ENCODE peak calls at places on chromosomes 4 and X, in seven cellular contexts. Y is B cell; G is activated CD4-positive, alpha-beta T cell treated with anti-CD3 and anti-CD28 coated beads, Interleukin-2, amount 10 ng/mL, durations not matched to agents 7 days and 5 days; K is adrenal gland; P is H54; O is GM12865; B is NCI-H2029 treated with DMSO at 0.1 percent for 48 hours. S is an unnamed sample.

GRCh38 chrX:104347860-104348259 is 93.1 kb upstream of the ESX1 start:
- DNase-seq in B (no peak), G (no peak), O (no peak), P (no peak), Y (no peak), K (no peak), S (no peak)

GRCh38 chr4:112170451-112170993 is 25.3 kb downstream of the FAM241A start:
- DNase-seq in O (no peak), G (no peak), P (peak), Y (no peak), B (no peak), K (no peak), S (no peak)

GRCh38 chrX:29318051-29318450 is 730.8 kb downstream of the IL1RAPL1 start:
- DNase-seq in B (no peak), G (no peak), P (no peak), Y (no peak), O (no peak), K (no peak), S (no peak)

GRCh38 chr4:113471141-113471860 is 290.2 kb downstream of the CAMK2D start:
- DNase-seq in P (no peak), O (no peak), B (no peak), Y (no peak), G (no peak), K (no peak), S (no peak)

GRCh38 chrX:112851161-112851779 is 10.6 kb upstream of the AMOT start:
- DNase-seq in B (no peak), G (no peak), K (no peak), O (peak), P (no peak), Y (peak), S (no peak)

GRCh38 chr4:100842856-100843255 is 325.0 kb upstream of the EMCN start:
- DNase-seq in O (no peak), P (no peak), K (no peak), B (no peak), Y (no peak), G (no peak), S (no peak)

GRCh38 chr4:162164881-162165528 is 1.2 kb upstream of the FSTL5 start:
- DNase-seq in O (no peak), G (no peak), Y (no peak), K (no peak), P (no peak), B (no peak), S (no peak)

GRCh38 chr4:112916868-112917267 is 132.6 kb upstream of the ANK2 start:
- DNase-seq in P (no peak), G (no peak), K (no peak), B (no peak), Y (no peak), O (no peak), S (no peak)

GRCh38 chr4:139515531-139515958 is 40.5 kb downstream of the SETD7 start:
- DNase-seq in O (no peak), Y (no peak), B (no peak), P (no peak), G (no peak), K (no peak), S (no peak)

GRCh38 chr4:183326853-183327252 is 4.6 kb upstream of the CLDN24 start:
- DNase-seq in P (no peak), O (no peak), Y (no peak), G (no peak), B (no peak), K (no peak), S (no peak)

GRCh38 chr4:150419939-150420338 is 162.0 kb upstream of the MAB21L2 start:
- DNase-seq in G (no peak), Y (no peak), B (no peak), P (no peak), O (no peak), K (no peak), S (no peak)

GRCh38 chrX:108537005-108537404 is 97.4 kb downstream of the COL4A5 start:
- DNase-seq in G (peak), B (peak), P (no peak), Y (no peak), O (peak), K (peak), S (no peak)

GRCh38 chr4:2484993-2485392 is 16.1 kb downstream of the RNF4 start:
- DNase-seq in B (no peak), O (peak), K (peak), Y (peak), P (no peak), G (peak), S (no peak)

GRCh38 chrX:23901805-23902204 is 5.9 kb downstream of the APOO start:
- DNase-seq in K (peak), G (peak), Y (peak), B (peak), P (no peak), O (peak), S (no peak)

GRCh38 chr4:14892563-14892962 is 109.7 kb upstream of the CPEB2 start:
- DNase-seq in B (no peak), P (no peak), K (no peak), O (no peak), Y (no peak), G (no peak), S (no peak)

GRCh38 chr4:144202091-144202490 is 61.6 kb upstream of the GYPA start:
- DNase-seq in B (no peak), Y (no peak), P (no peak), O (no peak), G (no peak), K (no peak), S (no peak)

GRCh38 chr4:17218801-17219200 is 293.1 kb downstream of the QDPR start:
- DNase-seq in P (no peak), K (no peak), Y (no peak), O (no peak), B (no peak), G (no peak), S (no peak)

GRCh38 chr4:28209371-28209924 is 1348.8 kb downstream of the STIM2 start:
- DNase-seq in Y (no peak), O (no peak), P (no peak), G (no peak), K (no peak), B (no peak), S (no peak)

GRCh38 chr4:177385576-177386320 is 56.5 kb downstream of the AGA start:
- DNase-seq in K (no peak), O (no peak), P (no peak), Y (no peak), B (no peak), G (no peak), S (no peak)

GRCh38 chr4:183888564-183888963 is 16.5 kb upstream of the STOX2 start:
- DNase-seq in O (no peak), P (no peak), Y (no peak), B (no peak), K (no peak), G (no peak), S (no peak)

GRCh38 chr4:162684371-162684700 is 482.4 kb downstream of the NAF1 start:
- DNase-seq in K (no peak), B (no peak), G (no peak), Y (no peak), P (no peak), O (no peak), S (no peak)

GRCh38 chr4:53005149-53005546 is 143.0 kb downstream of the RASL11B start:
- DNase-seq in O (no peak), B (no peak), Y (no peak), P (no peak), K (no peak), G (no peak), S (no peak)

GRCh38 chrX:3142259-3143042 is 101.2 kb downstream of the ARSF start:
- DNase-seq in B (no peak), P (no peak), Y (no peak), O (peak), K (no peak), G (no peak), S (no peak)

GRCh38 chr4:6742507-6742906 is 26.5 kb downstream of the BLOC1S4 start:
- DNase-seq in O (no peak), P (no peak), Y (no peak), B (no peak), K (no peak), G (no peak), S (no peak)

GRCh38 chr4:94870151-94870550 is 112.4 kb downstream of the BMPR1B start:
- DNase-seq in Y (no peak), B (no peak), O (no peak), P (no peak), G (no peak), K (no peak), S (no peak)

GRCh38 chr4:8336412-8337075 is 67.0 kb downstream of the HTRA3 start:
- DNase-seq in Y (no peak), O (no peak), B (no peak), K (no peak), P (peak), G (no peak), S (peak)